ENCODE peak calls at places on chromosomes 16 and 17, in five cellular contexts. H is NB4, O is GDM1, J is NCI-H1417, G is left lung. E is an unnamed sample.

GRCh38 chr17:80568246-80568645 is 23.6 kb downstream of the RPTOR start:
- DNase-seq in H (no peak), J (no peak), O (no peak), G (no peak), E (no peak)

GRCh38 chr17:42163113-42163512 is 8.3 kb upstream of the RAB5C start:
- DNase-seq in H (peak; percentile 59), J (no peak), O (no peak), G (no peak), E (peak; percentile 48)

GRCh38 chr16:31880322-31880979 is 6.8 kb downstream of the ZNF267 start:
- DNase-seq in H (peak; percentile 89), G (no peak), O (peak; percentile 16), J (no peak), E (peak; percentile 4)

GRCh38 chr16:16109453-16110110 is 113.7 kb downstream of the ABCC6 start:
- DNase-seq in O (no peak), J (no peak), G (no peak), H (no peak), E (peak; percentile 46)

GRCh38 chr16:1612320-1613111 is at the start of gene CRAMP1:
- DNase-seq in J (peak; percentile 33), O (no peak), H (peak; percentile 32), G (no peak), E (peak; percentile 46)

GRCh38 chr17:45813051-45813731 is 29.1 kb downstream of the CRHR1 start:
- DNase-seq in G (no peak), O (no peak), H (no peak), J (no peak), E (peak; percentile 41)

GRCh38 chr16:80366023-80366422 is 174.8 kb upstream of the DYNLRB2 start:
- DNase-seq in J (no peak), H (no peak), O (no peak), G (no peak), E (no peak)

GRCh38 chr16:12262454-12263180 is 286.1 kb downstream of the SNX29 start:
- DNase-seq in O (no peak), G (no peak), J (peak; percentile 18), H (no peak), E (peak; percentile 46)

GRCh38 chr16:88853336-88853941 is 3.3 kb downstream of the GALNS start:
- DNase-seq in H (peak; percentile 77), J (no peak), G (no peak), O (no peak), E (no peak)

GRCh38 chr17:76107507-76107906 is 3.9 kb upstream of the EXOC7 start:
- DNase-seq in H (peak; percentile 59), J (peak; percentile 27), G (no peak), O (no peak), E (peak; percentile 54)

GRCh38 chr17:21510686-21511367 is 134.7 kb downstream of the KCNJ12 start:
- DNase-seq in O (no peak), J (peak; percentile 33), H (no peak), G (no peak), E (no peak)

GRCh38 chr17:79029327-79030009 is 5.5 kb downstream of the C1QTNF1 start:
- DNase-seq in G (no peak), O (no peak), J (peak; percentile 27), H (no peak), E (no peak)

GRCh38 chr16:12087901-12088364 is 111.4 kb downstream of the SNX29 start:
- DNase-seq in G (no peak), O (no peak), J (peak; percentile 74), H (no peak), E (peak; percentile 34)

GRCh38 chr16:19283637-19284036 is 1.9 kb upstream of the CLEC19A start:
- DNase-seq in O (no peak), G (no peak), J (no peak), H (no peak), E (peak; percentile 29)

GRCh38 chr16:943971-944370 is 26.8 kb downstream of the LMF1 start:
- DNase-seq in G (no peak), J (no peak), O (no peak), H (no peak), E (no peak)

GRCh38 chr17:28574536-28574935 is 2.2 kb downstream of the ALDOC start:
- DNase-seq in J (no peak), G (no peak), H (no peak), O (no peak), E (peak; percentile 13)

GRCh38 chr17:76958974-76959373 is 90.8 kb downstream of the MGAT5B start:
- DNase-seq in O (no peak), H (no peak), J (no peak), G (no peak), E (no peak)

GRCh38 chr16:85991856-85992255 is 92.9 kb downstream of the IRF8 start:
- DNase-seq in G (no peak), O (no peak), H (no peak), J (no peak), E (no peak)

GRCh38 chr17:33039874-33040273 is 48.2 kb downstream of the SPACA3 start:
- DNase-seq in O (no peak), G (no peak), H (no peak), J (no peak), E (no peak)

GRCh38 chr16:2713985-2714774 is 5.8 kb downstream of the PRSS27 start:
- DNase-seq in O (no peak), J (peak; percentile 3), H (no peak), G (no peak), E (peak; percentile 40)

GRCh38 chr16:54326266-54326662 is 39.7 kb upstream of the IRX3 start:
- DNase-seq in G (no peak), H (no peak), O (no peak), J (no peak), E (no peak)

GRCh38 chr17:28279411-28279810 is 39.6 kb upstream of the TMEM97 start:
- DNase-seq in G (no peak), O (no peak), J (no peak), H (no peak), E (no peak)

GRCh38 chr16:6375471-6376075 is 957.1 kb upstream of the RBFOX1 start:
- DNase-seq in G (no peak), J (no peak), H (no peak), O (no peak), E (peak; percentile 60)

GRCh38 chr16:17224859-17225258 is 245.9 kb downstream of the XYLT1 start:
- DNase-seq in O (peak; percentile 22), H (peak; percentile 94), G (no peak), J (no peak), E (no peak)

GRCh38 chr17:78390241-78391050 is 12.0 kb downstream of the PGS1 start:
- DNase-seq in J (no peak), H (no peak), G (peak; percentile 16), O (no peak), E (peak; percentile 60)

GRCh38 chr17:47937915-47938314 is 3.5 kb upstream of the PNPO start:
- DNase-seq in O (no peak), G (no peak), H (no peak), J (no peak), E (no peak)

GRCh38 chr17:82373731-82374625 is 2.4 kb downstream of the UTS2R start:
- DNase-seq in G (peak; percentile 65), O (no peak), J (no peak), H (no peak), E (no peak)

GRCh38 chr17:66018786-66019185 is 173.1 kb downstream of the CEP112 start:
- DNase-seq in H (no peak), J (peak; percentile 86), O (no peak), G (no peak), E (peak; percentile 34)

GRCh38 chr17:81002409-81003361 is 11.0 kb downstream of the CHMP6 start:
- DNase-seq in G (peak; percentile 71), O (no peak), H (peak; percentile 48), J (peak; percentile 90), E (peak; percentile 92)

GRCh38 chr17:1275962-1276736 is 3.3 kb upstream of the TRARG1 start:
- DNase-seq in J (peak; percentile 54), G (peak; percentile 86), H (peak; percentile 57), O (no peak), E (peak; percentile 51)

GRCh38 chr17:76202516-76202915 is 37.8 kb downstream of the RNF157 start:
- DNase-seq in J (peak; percentile 79), G (no peak), O (no peak), H (no peak), E (peak; percentile 84)

GRCh38 chr17:28346199-28346580 is 10.6 kb downstream of the TNFAIP1 start:
- DNase-seq in G (no peak), O (no peak), J (no peak), H (no peak), E (no peak)

GRCh38 chr17:42832934-42833770 is at the start of gene PSME3:
- DNase-seq in H (peak; percentile 93), J (peak; percentile 95), G (peak; percentile 99), O (peak; percentile 80), E (peak; percentile 96)

GRCh38 chr17:29590979-29591736 is 1.7 kb upstream of the GIT1 start:
- DNase-seq in O (peak; percentile 52), H (no peak), G (no peak), J (peak; percentile 84), E (peak; percentile 92)

GRCh38 chr17:78901806-78902205 is 1.2 kb downstream of the CEP295NL start:
- DNase-seq in J (no peak), G (no peak), H (no peak), O (no peak), E (no peak)

E was measured in NCI-H69.